ENCODE peak calls at places on chromosomes 1 and 21, in five cellular contexts. U is CD8-positive, alpha-beta memory T cell; O is Peyer's patch; G is cardiac muscle cell; L is mammary epithelial cell. A is an unnamed sample. For H3K27me3, the result is how much of the 10 kb centered on the place peaks cover.

GRCh38 chr21:41280115-41280919 is 36.3 kb upstream of the FAM3B start:
- DNase-seq in U (no peak), O (no peak), G (peak), L (no peak), A (no peak)

GRCh38 chr1:2596530-2597333 is 10.2 kb downstream of the PRXL2B start:
- DNase-seq in U (no peak), O (peak), G (no peak), L (no peak), A (no peak)

GRCh38 chr1:224430511-224431113 is 4.0 kb downstream of the WDR26 start:
- DNase-seq in U (peak), O (no peak), G (peak), L (peak), A (no peak)

GRCh38 chr1:228478912-228479665 is 8.1 kb upstream of the RNF187 start:
- DNase-seq in U (no peak), O (no peak), G (peak), L (no peak), A (no peak)

GRCh38 chr1:52002038-52002917 is 11.8 kb upstream of the RAB3B start:
- DNase-seq in U (peak), O (peak), G (peak), L (peak), A (peak)

GRCh38 chr1:64686828-64687724 is 57.8 kb upstream of the RAVER2 start:
- DNase-seq in U (peak), O (peak), G (peak), L (peak), A (peak)

GRCh38 chr1:55781944-55782482 is 566.8 kb upstream of the USP24 start:
- DNase-seq in U (no peak), O (no peak), G (peak), L (peak), A (no peak)

GRCh38 chr1:246838118-246838456 is 93.7 kb downstream of the AHCTF1 start:
- DNase-seq in U (no peak), O (no peak), G (no peak), L (no peak), A (no peak)

GRCh38 chr1:155193275-155193990 is 14.3 kb downstream of the THBS3 start:
- DNase-seq in U (peak), O (peak), G (peak), L (peak), A (peak)

GRCh38 chr1:200207711-200208126 is 180.2 kb downstream of the NR5A2 start:
- DNase-seq in U (no peak), O (no peak), G (no peak), L (no peak), A (no peak)

GRCh38 chr1:151615711-151616504 is 4.1 kb downstream of the SNX27 start:
- DNase-seq in U (no peak), O (no peak), G (no peak), L (no peak), A (no peak)

GRCh38 chr21:42221581-42222345 is 2.8 kb downstream of the ABCG1 start:
- DNase-seq in U (no peak), O (peak), G (peak), L (peak), A (no peak)

GRCh38 chr1:108893141-108893530 is 16.4 kb downstream of the GPSM2 start:
- DNase-seq in U (no peak), O (no peak), G (no peak), L (no peak), A (no peak)

GRCh38 chr21:37710555-37711293 is 205.5 kb downstream of the KCNJ6 start:
- DNase-seq in U (no peak), O (no peak), G (peak), L (no peak), A (peak)

GRCh38 chr1:202580604-202581003 is 129.7 kb downstream of the SYT2 start:
- DNase-seq in U (no peak), O (no peak), G (no peak), L (no peak), A (peak)

GRCh38 chr1:202807367-202807925 is 775 bp downstream of the KDM5B start:
- DNase-seq in U (peak), O (peak), G (peak), L (peak), A (peak)

GRCh38 chr1:52098139-52098871 is 42.2 kb downstream of the BTF3L4 start:
- DNase-seq in U (no peak), O (no peak), G (no peak), L (no peak), A (no peak)

GRCh38 chr1:169586395-169587255 is at the start of gene F5:
- DNase-seq in U (peak), O (peak), G (peak), L (peak), A (peak)

GRCh38 chr1:203342192-203342940 is 8.6 kb downstream of the FMOD start:
- DNase-seq in U (peak), O (peak), G (peak), L (peak), A (peak)

GRCh38 chr1:55252942-55253589 is 37.9 kb upstream of the USP24 start:
- DNase-seq in U (no peak), O (no peak), G (no peak), L (no peak), A (no peak)

GRCh38 chr1:67159233-67159632 is 7.0 kb upstream of the IL23R start:
- DNase-seq in U (no peak), O (no peak), G (no peak), L (peak), A (no peak)

GRCh38 chr1:67162954-67163353 is 3.3 kb upstream of the IL23R start:
- DNase-seq in U (no peak), O (no peak), G (peak), L (peak), A (no peak)

DNA sequence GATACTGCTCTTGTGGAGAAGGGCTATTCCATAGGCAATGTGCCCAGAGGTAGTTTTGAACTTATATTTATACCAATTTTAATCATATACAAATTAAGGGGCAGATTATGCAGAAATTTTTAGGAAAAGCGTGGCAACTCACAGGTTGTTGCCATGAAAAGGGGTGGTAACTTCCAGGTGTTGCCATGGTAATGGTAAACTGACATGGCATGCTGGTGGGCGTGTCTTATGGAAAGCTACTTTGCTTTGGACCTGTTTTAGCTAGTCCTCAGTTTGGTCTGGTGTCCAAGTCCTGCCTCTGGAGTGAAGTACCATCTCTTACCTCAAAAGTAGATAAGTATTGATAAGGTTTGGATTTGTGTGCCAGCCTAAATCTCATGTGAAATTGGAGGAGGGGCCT is 7.9 kb upstream of the IL23R start:
- DNase-seq in U (no peak), O (no peak), G (no peak), L (no peak), A (no peak)
- H3K4me3 ChIP-seq in U (no peak), O (no peak), G (no peak), L (no peak), A (no peak)

GRCh38 chr1:231177971-231178370 is 16.1 kb downstream of the TRIM67 start:
- DNase-seq in U (no peak), O (no peak), G (peak), L (no peak), A (no peak)
- H3K27me3 ChIP-seq in U (under half), O (under half), G (under half), L (under half), A (under half)

GRCh38 chr1:174877208-174877673 is 122.5 kb upstream of the CACYBP start:
- DNase-seq in U (no peak), O (peak), G (no peak), L (no peak), A (no peak)
- H3K4me3 ChIP-seq in U (no peak), O (peak), G (no peak), L (no peak), A (no peak)

DNA sequence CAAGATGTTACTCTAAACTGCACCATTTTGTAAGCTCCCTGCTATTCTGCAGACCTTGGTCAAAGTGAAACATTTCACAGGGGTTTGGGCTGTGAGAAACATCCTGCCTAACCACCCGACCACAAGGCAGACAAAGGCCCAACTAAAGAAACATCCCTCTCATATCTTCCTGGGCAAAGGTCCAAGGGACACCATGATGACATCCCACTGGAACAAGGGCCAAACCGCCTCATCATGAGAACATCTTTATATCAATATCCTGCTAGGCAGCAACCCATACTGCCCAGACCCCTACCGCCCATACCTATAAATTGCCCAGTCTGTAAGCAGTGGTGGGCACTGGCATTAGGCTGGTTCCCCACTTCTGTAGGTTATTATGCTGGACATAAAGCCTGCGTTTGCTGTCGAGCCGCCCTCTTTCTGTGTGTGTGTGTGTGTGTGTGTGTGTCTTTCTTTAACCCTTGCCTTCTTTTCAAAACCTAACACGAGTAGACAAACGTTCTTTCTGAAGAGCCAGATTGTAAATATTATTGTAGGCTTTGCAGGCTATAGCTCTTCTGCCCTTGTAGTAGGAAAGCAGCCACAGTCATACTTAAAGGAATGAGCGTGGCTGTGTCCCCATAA is 1.0 kb upstream of the PPIE start:
- DNase-seq in U (no peak), O (no peak), G (peak), L (no peak), A (no peak)
- H3K27me3 ChIP-seq in U (under half), O (under half), G (half or more), L (under half), A (under half)

A was measured in BE2C.